ENCODE peak calls at places on chromosomes 1 and 21, in nine cellular contexts. U, E, S, T, C, Z, O, Y and Q are unnamed samples.
A peak's percentile ranks its signal among the peaks of the same experiment; 100 is the strongest.

GRCh38 chr1:213070399-213070798 is 19.4 kb downstream of the RPS6KC1 start:
- DNase-seq in U (no peak), E (peak; percentile 32), S (peak; percentile 83), T (peak; percentile 77), C (peak; percentile 23), Z (no peak), O (peak; percentile 87), Y (no peak), Q (peak; percentile 14)

GRCh38 chr1:231806623-231807470 is 180.3 kb downstream of the DISC1 start:
- DNase-seq in U (peak; percentile 40), E (no peak), S (peak; percentile 50), T (peak; percentile 38), C (peak; percentile 65), Z (peak; percentile 33), O (peak; percentile 61), Y (peak; percentile 81), Q (peak; percentile 71)

GRCh38 chr1:155646307-155646706 is 36.3 kb downstream of the MSTO1 start:
- DNase-seq in U (no peak), E (no peak), S (peak; percentile 79), T (peak; percentile 37), C (no peak), Z (no peak), O (no peak), Y (no peak), Q (no peak)

GRCh38 chr1:93559045-93559444 is 111.1 kb downstream of the FNBP1L start:
- DNase-seq in U (no peak), E (no peak), S (no peak), T (no peak), C (no peak), Z (no peak), O (no peak), Y (no peak), Q (no peak)

GRCh38 chr21:14916676-14917141 is 148.1 kb downstream of the NRIP1 start:
- DNase-seq in U (no peak), E (no peak), S (no peak), T (peak; percentile 12), C (peak; percentile 17), Z (no peak), O (no peak), Y (no peak), Q (peak; percentile 11)

GRCh38 chr21:15060776-15061175 is 4.0 kb downstream of the NRIP1 start:
- DNase-seq in U (no peak), E (no peak), S (no peak), T (peak; percentile 53), C (no peak), Z (no peak), O (no peak), Y (no peak), Q (no peak)

GRCh38 chr1:75730432-75730831 is 5.9 kb downstream of the ACADM start:
- DNase-seq in U (no peak), E (no peak), S (no peak), T (no peak), C (no peak), Z (no peak), O (no peak), Y (no peak), Q (no peak)

GRCh38 chr1:111541721-111542120 is 38.3 kb upstream of the ADORA3 start:
- DNase-seq in U (no peak), E (no peak), S (peak; percentile 44), T (peak; percentile 47), C (no peak), Z (no peak), O (no peak), Y (no peak), Q (no peak)

GRCh38 chr1:212434992-212435391 is 2.3 kb downstream of the NENF start:
- DNase-seq in U (no peak), E (no peak), S (no peak), T (no peak), C (no peak), Z (no peak), O (no peak), Y (no peak), Q (no peak)

GRCh38 chr1:160116277-160117147 is 953 bp downstream of the ATP1A2 start:
- DNase-seq in U (no peak), E (no peak), S (peak; percentile 27), T (peak; percentile 55), C (no peak), Z (no peak), O (no peak), Y (no peak), Q (no peak)

GRCh38 chr21:41552254-41552653 is 44.3 kb upstream of the TMPRSS2 start:
- DNase-seq in U (no peak), E (no peak), S (no peak), T (no peak), C (no peak), Z (no peak), O (no peak), Y (no peak), Q (no peak)

GRCh38 chr1:35281565-35281964 is 13.1 kb downstream of the ZMYM4 start:
- DNase-seq in U (no peak), E (no peak), S (no peak), T (no peak), C (no peak), Z (no peak), O (no peak), Y (no peak), Q (no peak)

DNA sequence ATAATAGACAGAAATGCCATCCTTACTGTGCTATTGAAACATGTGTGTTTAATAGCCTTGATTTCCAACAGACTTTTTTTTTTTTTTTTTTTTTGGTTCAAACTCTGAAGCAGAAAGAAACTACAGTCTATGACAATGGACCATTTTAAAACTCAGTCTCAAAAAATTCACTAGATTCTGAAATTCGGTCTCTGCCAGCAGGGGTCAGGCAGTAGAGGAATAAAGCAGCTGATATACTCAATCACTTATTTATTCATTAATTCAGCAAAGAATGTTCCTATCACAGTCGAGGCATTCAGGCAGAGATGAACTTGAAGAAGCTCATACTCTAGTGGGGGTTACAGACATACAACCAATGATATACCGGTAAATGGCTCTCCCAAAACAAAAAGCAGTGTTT is 260.9 kb upstream of the DMRTA2 start:
- DNase-seq in U (no peak), E (no peak), S (no peak), T (no peak), C (no peak), Z (no peak), O (no peak), Y (no peak), Q (no peak)
- TF ChIP-seq CTCF in U (no peak), E (peak; percentile 4), S (peak; percentile 3), T (no peak), C (no peak), Z (no peak), O (no peak), Y (no peak), Q (no peak)

DNA sequence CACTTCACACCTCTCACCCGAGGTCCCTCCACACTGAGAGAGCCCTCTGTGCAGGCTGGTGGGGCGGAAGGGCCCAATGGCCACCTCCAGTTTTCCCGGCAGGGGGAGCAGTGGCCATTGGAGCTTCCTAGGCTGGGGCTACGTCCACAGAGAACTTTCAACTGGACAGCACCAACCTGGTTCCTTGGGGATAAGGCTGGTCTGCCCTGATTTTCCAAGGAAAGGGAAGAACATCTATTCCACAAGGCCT is 20.3 kb upstream of the LAPTM5 start:
- DNase-seq in U (no peak), E (no peak), S (no peak), T (no peak), C (no peak), Z (no peak), O (no peak), Y (no peak), Q (peak; percentile 24)
- TF ChIP-seq CTCF in U (no peak), E (peak; percentile 12), S (peak; percentile 35), T (peak; percentile 28), C (no peak), Z (no peak), O (no peak), Y (peak; percentile 29), Q (peak; percentile 22)

DNA sequence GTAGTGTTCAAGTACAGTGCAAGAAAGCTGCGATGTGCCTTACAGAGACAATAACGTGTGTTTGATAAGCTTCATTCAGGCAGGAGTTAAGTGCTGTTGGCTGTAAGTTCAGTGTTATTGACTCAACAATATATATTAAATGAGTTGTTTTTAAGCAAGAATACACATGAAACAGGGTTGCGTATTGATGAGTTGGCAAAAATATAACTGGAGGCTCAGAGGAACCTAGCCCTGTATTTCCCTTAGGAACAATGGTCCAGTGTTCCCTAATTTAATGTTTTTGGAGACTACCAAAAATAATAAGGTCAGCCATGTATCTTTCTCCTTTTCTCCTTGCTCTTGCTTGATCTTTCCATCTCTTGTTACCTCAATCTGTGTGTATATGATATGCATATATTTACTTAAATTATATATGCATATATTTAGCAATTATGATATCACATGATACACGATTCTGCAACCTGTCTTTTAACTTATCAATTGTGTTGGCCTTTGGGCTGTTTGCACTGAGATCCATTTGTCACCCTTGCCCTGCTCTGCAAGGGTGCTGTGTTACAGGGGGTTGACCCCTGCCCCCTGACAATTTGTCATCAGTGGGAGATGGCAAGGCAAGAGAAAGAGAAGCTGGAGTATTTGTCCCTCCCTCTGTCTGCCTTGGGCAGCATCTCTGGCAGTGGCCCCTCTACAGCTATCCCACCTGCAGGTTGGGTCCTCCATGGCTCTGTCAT is 109.7 kb downstream of the FGGY start:
- DNase-seq in U (no peak), E (no peak), S (no peak), T (no peak), C (no peak), Z (no peak), O (no peak), Y (no peak), Q (no peak)
- TF ChIP-seq CTCF in U (no peak), E (no peak), S (no peak), T (no peak), C (no peak), Z (no peak), O (no peak), Y (no peak), Q (no peak)

DNA sequence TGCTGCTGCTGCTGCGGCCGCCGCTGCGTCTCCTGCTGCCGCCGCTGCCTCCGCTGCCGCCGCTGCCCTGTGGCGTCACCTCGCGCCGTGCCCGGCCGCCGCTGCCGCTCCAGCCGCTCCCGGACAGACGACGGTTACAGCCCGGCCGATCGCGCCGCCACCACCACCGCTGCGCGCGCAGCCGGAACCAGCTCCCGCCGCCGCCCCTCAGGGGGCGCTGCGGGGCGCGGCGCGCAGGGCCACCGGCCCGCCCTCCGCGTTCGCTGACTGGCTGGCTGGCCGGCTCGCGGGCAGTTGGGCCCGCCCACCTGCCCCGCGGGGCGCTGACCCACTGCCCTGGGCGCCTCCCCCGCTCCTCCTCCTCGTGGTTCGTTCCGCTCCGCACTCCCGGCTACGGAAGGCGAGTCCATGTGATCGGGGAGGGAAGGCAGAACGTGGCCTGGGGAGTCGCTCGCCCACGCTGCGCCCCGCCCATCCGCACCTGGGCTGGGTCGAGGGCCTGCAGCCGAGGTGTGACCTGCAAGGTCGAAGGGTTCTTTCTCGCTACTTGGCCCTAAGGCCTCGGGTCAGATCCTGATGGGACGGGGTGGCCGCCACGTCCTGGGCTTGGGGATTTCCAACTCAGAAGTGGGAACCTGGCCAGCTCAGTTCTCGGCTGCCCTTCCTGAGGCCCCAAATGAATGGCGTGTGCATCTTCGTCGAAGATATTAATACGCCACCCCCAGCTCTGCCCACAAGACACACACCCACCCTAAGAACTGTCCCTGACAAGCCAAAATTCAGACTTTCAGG is at the start of gene PTP4A2:
- DNase-seq in U (peak; percentile 86), E (peak; percentile 68), S (peak; percentile 95), T (peak; percentile 99), C (peak; percentile 97), Z (peak; percentile 95), O (peak; percentile 99), Y (peak; percentile 97), Q (peak; percentile 97)
- TF ChIP-seq CTCF in U (peak; percentile 65), E (no peak), S (peak; percentile 3), T (no peak), C (peak; percentile 41), Z (peak; percentile 34), O (peak; percentile 55), Y (peak; percentile 50), Q (peak; percentile 56)